ENCODE peak calls at places on chromosomes 6 and 20, in four cellular contexts. Q, S, A and G are unnamed samples.

GRCh38 chr6:46626228-46626909 is 26.2 kb downstream of the CYP39A1 start:
- DNase-seq in Q (no peak), S (peak; percentile 35), A (no peak), G (peak; percentile 4)

GRCh38 chr6:91132461-91132860 is 545.6 kb upstream of the MAP3K7 start:
- DNase-seq in Q (no peak), S (no peak), A (no peak), G (no peak)

GRCh38 chr20:17026346-17026745 is 200.5 kb upstream of the PCSK2 start:
- DNase-seq in Q (no peak), S (no peak), A (no peak), G (no peak)

GRCh38 chr6:37671061-37671460 is 26.6 kb downstream of the MDGA1 start:
- DNase-seq in Q (no peak), S (no peak), A (no peak), G (no peak)

GRCh38 chr20:52536841-52537400 is 345.3 kb upstream of the ZFP64 start:
- DNase-seq in Q (no peak), S (no peak), A (no peak), G (no peak)

GRCh38 chr20:34240698-34241615 is at the start of gene ASIP:
- DNase-seq in Q (no peak), S (no peak), A (no peak), G (no peak)

GRCh38 chr6:169804427-169804826 is 53.0 kb downstream of the ERMARD start:
- DNase-seq in Q (no peak), S (no peak), A (no peak), G (no peak)

GRCh38 chr6:45903959-45904358 is 111.7 kb downstream of the CLIC5 start:
- DNase-seq in Q (no peak), S (no peak), A (no peak), G (no peak)

GRCh38 chr20:60050193-60050960 is 92.2 kb downstream of the CDH26 start:
- DNase-seq in Q (no peak), S (no peak), A (peak; percentile 81), G (no peak)

GRCh38 chr20:61712632-61713031 is 353.0 kb downstream of the TAF4 start:
- DNase-seq in Q (no peak), S (no peak), A (no peak), G (no peak)

DNA sequence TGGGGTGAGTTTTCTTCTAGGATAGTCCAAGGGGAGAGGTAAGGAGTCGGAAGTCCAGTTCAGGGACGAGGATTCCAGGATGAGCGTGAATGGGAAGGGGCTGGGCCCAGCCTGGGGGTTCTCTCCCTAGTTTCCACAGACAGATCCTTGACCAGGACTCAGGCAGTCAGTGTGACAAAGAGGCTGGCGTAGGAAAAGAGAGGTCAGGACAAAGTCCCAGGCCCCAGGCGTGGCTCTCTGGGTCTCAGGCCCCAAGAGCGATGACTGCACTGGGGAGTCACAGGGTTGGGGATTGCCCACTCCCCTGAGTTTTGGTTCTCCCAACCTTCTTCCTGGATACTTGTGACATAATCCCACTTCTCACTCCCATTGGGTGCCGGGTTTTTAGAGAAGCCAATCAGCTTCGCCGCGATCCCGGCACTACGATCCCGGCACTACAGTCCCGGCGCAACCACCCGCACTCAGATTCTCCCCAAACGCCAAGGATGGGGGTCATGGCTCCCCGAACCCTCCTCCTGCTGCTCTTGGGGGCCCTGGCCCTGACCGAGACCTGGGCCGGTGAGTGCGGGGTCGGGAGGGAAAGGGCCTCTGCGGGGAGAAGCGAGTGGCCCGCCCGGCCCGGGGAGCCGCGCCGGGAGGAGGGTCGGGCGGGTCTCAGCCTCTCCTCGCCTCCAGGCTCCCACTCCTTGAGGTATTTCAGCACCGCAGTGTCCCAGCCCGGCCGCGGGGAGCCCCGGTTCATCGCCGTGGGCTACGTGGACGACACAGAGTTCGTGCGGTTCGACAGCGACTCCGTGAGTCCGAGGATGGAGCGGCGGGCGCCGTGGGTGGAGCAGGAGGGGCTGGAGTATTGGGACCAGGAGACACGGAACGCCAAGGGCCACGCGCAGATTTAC is 46.2 kb upstream of the TRIM26 start:
- DNase-seq in Q (peak; percentile 71), S (peak; percentile 50), A (peak; percentile 88), G (peak; percentile 37)
- H3K4me3 ChIP-seq in Q (peak overlapping the region; percentile 79), S (peak overlapping the region; percentile 83), A (peak overlapping the region; percentile 80), G (peak overlapping the region; percentile 72)

DNA sequence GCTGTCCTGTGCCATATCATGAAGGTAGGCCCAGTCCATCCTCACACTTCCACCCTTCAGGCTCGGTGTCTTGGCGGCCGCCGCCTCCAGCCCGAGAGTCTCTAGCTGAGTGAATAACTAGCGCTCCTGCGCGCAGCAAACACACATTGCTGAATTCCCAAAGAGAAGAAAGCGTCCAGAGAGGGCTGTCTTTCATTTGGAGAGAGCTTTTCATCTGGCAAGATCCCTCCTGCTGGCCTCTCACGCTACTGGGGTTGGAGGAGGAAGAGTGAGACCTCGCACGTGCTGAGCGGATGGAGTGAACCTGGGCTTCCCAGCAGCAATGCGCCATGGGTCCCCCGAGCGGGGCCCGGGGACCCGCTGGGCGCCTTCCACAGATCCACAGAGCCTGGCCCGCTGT is 73.2 kb downstream of the NCR2 start:
- DNase-seq in Q (no peak), S (no peak), A (no peak), G (no peak)
- H3K4me3 ChIP-seq in Q (no peak overlapping the region), S (no peak overlapping the region), A (no peak overlapping the region), G (no peak overlapping the region)

DNA sequence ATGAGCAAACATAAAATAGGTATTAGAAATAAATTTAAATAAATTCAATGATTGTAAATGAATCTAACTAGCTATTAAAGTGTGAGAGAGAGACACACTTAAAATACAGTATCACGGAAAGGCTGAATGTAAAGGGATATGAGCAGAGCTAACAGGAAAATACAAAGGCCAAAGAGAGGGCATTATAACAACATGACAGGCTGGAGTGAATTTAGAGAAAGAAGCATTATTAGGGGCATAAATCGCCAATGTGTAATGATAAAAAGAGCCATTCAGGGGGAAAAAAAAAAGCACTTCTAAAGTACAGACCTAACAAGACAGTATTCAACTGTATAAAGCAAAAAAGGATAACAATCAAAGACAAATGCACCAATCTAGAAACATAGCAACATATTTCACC is 28.1 kb downstream of the DACT2 start:
- DNase-seq in Q (no peak), S (no peak), A (no peak), G (no peak)
- H3K4me3 ChIP-seq in Q (no peak overlapping the region), S (no peak overlapping the region), A (no peak overlapping the region), G (no peak overlapping the region)

DNA sequence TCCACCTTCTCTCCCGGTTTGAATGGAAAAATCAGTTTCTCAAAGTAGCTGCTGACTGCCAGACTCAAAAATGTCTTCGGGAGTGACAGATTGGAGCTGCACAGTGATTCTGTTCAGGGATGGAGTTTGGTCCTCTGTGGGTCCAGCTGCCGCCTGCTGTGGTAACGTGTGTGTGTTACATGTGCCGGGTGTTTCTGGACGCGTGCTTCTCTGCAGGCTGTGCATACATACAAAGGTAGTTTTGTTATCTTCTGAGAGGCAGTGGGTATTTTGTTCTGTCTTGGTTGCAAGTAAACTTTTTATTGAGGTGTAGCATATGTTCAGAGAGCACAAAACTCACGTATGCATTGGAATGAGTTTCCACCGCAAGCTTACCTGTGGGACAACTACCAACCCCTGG is 41.3 kb upstream of the NAA20 start:
- DNase-seq in Q (no peak), S (no peak), A (no peak), G (no peak)
- H3K4me3 ChIP-seq in Q (peak overlapping the region; percentile 56), S (peak overlapping the region; percentile 93), A (no peak overlapping the region), G (peak overlapping the region; percentile 82)

DNA sequence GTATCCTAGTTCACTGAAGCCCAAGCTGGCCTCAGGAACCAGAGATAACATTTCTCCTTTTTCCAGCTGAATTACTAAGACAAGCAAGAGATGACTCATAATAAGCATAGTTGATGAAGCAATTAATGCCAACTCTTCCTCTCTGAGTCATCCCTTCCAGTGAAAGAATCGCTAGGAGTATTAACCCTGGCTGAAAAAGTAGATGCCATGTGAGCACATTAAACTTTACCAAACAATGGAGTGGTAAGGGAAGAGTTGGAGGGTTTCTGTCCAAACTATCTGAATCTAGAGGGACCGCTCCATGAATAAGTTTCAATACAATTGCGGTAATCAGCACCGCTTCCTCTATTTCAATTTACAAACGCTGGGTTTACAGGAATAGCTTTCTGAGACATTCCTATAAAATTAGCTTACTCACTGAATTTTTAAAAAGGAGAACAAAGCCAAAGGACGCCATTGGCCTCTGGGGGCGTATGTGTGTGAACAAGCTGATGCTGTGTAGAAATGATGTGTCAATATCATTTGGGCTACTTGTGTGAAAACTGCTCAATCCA is 48.3 kb downstream of the ATXN1 start:
- DNase-seq in Q (no peak), S (peak; percentile 83), A (no peak), G (peak; percentile 80)
- H3K4me3 ChIP-seq in Q (no peak overlapping the region), S (peak overlapping the region; percentile 3), A (no peak overlapping the region), G (no peak overlapping the region)

DNA sequence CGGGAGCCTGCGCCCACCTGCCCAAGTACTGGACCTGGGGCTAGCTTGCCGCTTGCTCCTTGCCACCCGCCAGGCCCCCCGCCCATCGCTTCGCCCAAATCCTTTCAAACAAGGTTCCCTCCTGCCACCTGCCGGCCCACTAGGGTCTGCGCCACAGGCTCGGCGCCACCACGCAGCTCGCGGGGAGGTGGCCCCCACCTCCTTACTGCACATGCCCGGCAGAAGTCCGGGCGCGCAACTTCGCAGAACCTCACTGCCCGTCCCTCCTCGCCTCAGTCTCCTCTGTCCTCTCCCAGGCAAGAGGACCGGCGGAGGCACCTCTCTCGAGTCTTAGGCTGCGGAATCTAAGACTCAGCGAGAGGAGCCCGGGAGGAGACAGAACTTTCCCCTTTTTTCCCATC is 11.2 kb downstream of the GNAS-AS1 start:
- DNase-seq in Q (no peak), S (no peak), A (peak; percentile 62), G (no peak)
- H3K4me3 ChIP-seq in Q (no peak overlapping the region), S (peak overlapping the region; percentile 12), A (no peak overlapping the region), G (no peak overlapping the region)

GRCh38 chr20:49283176-49283702 is 5.4 kb upstream of the ZNFX1 start:
- DNase-seq in Q (no peak), S (no peak), A (no peak), G (no peak)
- H3K4me3 ChIP-seq in Q (no peak overlapping the region), S (no peak overlapping the region), A (no peak overlapping the region), G (no peak overlapping the region)

GRCh38 chr6:125781307-125781868 is 9.4 kb upstream of the NCOA7 start:
- DNase-seq in Q (no peak), S (no peak), A (no peak), G (no peak)
- H3K4me3 ChIP-seq in Q (peak overlapping the region; percentile 74), S (peak overlapping the region; percentile 57), A (peak overlapping the region; percentile 95), G (peak overlapping the region; percentile 62)